ENCODE peak calls at places on chromosome 14, in five cellular contexts. D is heart left ventricle, N is sigmoid colon, Q is mammary epithelial cell, S is tibial nerve. F is an unnamed sample. For H3K36me3 and H3K4me1, the result is how much of the 10 kb centered on the place peaks cover.

GRCh38 chr14:30533126-30533525 is 25.8 kb upstream of the G2E3 start:
- DNase-seq in D (no peak), N (no peak), Q (no peak), S (no peak), F (no peak)

GRCh38 chr14:94921870-94922585 is 152.1 kb upstream of the GSC start:
- DNase-seq in D (no peak), N (no peak), Q (no peak), S (peak), F (no peak)

GRCh38 chr14:25841226-25841625 is 756.6 kb downstream of the NOVA1 start:
- DNase-seq in D (no peak), N (no peak), Q (no peak), S (no peak), F (no peak)

GRCh38 chr14:59362533-59362932 is 102.6 kb downstream of the GPR135 start:
- DNase-seq in D (no peak), N (no peak), Q (peak), S (no peak), F (no peak)

GRCh38 chr14:90115780-90116179 is 54.0 kb downstream of the KCNK13 start:
- DNase-seq in D (no peak), N (no peak), Q (no peak), S (no peak), F (no peak)

GRCh38 chr14:64823305-64823985 is 56.3 kb downstream of the SPTB start:
- DNase-seq in D (peak), N (peak), Q (peak), S (peak), F (peak)

GRCh38 chr14:71803539-71804260 is 128.5 kb upstream of the RGS6 start:
- DNase-seq in D (no peak), N (no peak), Q (peak), S (no peak), F (no peak)

GRCh38 chr14:28609228-28609828 is 157.3 kb upstream of the FOXG1 start:
- DNase-seq in D (no peak), N (no peak), Q (peak), S (peak), F (no peak)

GRCh38 chr14:88016768-88017167 is 11.8 kb downstream of the GPR65 start:
- DNase-seq in D (no peak), N (no peak), Q (no peak), S (no peak), F (no peak)

GRCh38 chr14:64450255-64450654 is 15.0 kb upstream of the AKAP5 start:
- DNase-seq in D (no peak), N (no peak), Q (no peak), S (no peak), F (no peak)

GRCh38 chr14:95156153-95156764 is 1.1 kb downstream of the DICER1 start:
- DNase-seq in D (no peak), N (no peak), Q (peak), S (no peak), F (no peak)

GRCh38 chr14:29037428-29037827 is 270.8 kb downstream of the FOXG1 start:
- DNase-seq in D (no peak), N (no peak), Q (no peak), S (no peak), F (no peak)

GRCh38 chr14:74655597-74656389 is 43.8 kb upstream of the LTBP2 start:
- DNase-seq in D (no peak), N (no peak), Q (peak), S (no peak), F (no peak)

GRCh38 chr14:21308132-21308478 is 28.2 kb downstream of the RPGRIP1 start:
- DNase-seq in D (no peak), N (no peak), Q (no peak), S (no peak), F (no peak)

GRCh38 chr14:61188936-61189808 is 92.0 kb downstream of the TMEM30B start:
- DNase-seq in D (peak), N (peak), Q (no peak), S (peak), F (peak)

GRCh38 chr14:58922211-58922940 is 266.1 kb upstream of the DAAM1 start:
- DNase-seq in D (no peak), N (no peak), Q (no peak), S (no peak), F (no peak)

GRCh38 chr14:105193916-105194782 is 13.0 kb upstream of the NUDT14 start:
- DNase-seq in D (no peak), N (no peak), Q (no peak), S (no peak), F (no peak)

GRCh38 chr14:105195533-105196227 is 14.6 kb upstream of the NUDT14 start:
- DNase-seq in D (no peak), N (no peak), Q (no peak), S (no peak), F (no peak)

GRCh38 chr14:105195051-105195450 is 13.9 kb upstream of the NUDT14 start:
- DNase-seq in D (no peak), N (no peak), Q (no peak), S (no peak), F (no peak)

GRCh38 chr14:105196228-105196960 is 15.3 kb upstream of the NUDT14 start:
- DNase-seq in D (peak), N (no peak), Q (no peak), S (no peak), F (no peak)

GRCh38 chr14:105192866-105193731 is 12.0 kb upstream of the NUDT14 start:
- DNase-seq in D (peak), N (no peak), Q (no peak), S (no peak), F (no peak)
- TF ChIP-seq CTCF in D (no peak), N (no peak), Q (no peak), S (no peak), F (no peak)

GRCh38 chr14:33548606-33549005 is 402.3 kb downstream of the EGLN3 start:
- DNase-seq in D (no peak), N (no peak), Q (no peak), S (no peak), F (no peak)

GRCh38 chr14:33539918-33540357 is 410.9 kb downstream of the EGLN3 start:
- DNase-seq in D (no peak), N (no peak), Q (no peak), S (no peak), F (no peak)

GRCh38 chr14:33545696-33546095 is 405.2 kb downstream of the EGLN3 start:
- DNase-seq in D (no peak), N (no peak), Q (peak), S (no peak), F (no peak)

GRCh38 chr14:33542338-33543290 is 408.3 kb downstream of the EGLN3 start:
- DNase-seq in D (no peak), N (no peak), Q (no peak), S (no peak), F (no peak)
- H3K36me3 ChIP-seq in D (under half), N (under half), Q (under half), S (under half), F (under half)

GRCh38 chr14:101598159-101598558 is 36.9 kb downstream of the DIO3 start:
- DNase-seq in D (no peak), N (no peak), Q (no peak), S (no peak), F (no peak)
- H3K4me1 ChIP-seq in D (under half), N (under half), Q (under half), S (under half), F (under half)

GRCh38 chr14:35303149-35303548 is 11.0 kb downstream of the PSMA6 start:
- DNase-seq in D (no peak), N (no peak), Q (no peak), S (no peak), F (no peak)
- TF ChIP-seq CTCF in D (no peak), N (no peak), Q (no peak), S (no peak), F (no peak)

GRCh38 chr14:67798731-67799130 is 17.7 kb downstream of the ZFYVE26 start:
- DNase-seq in D (no peak), N (no peak), Q (no peak), S (no peak), F (no peak)

GRCh38 chr14:67806228-67806627 is 10.2 kb downstream of the ZFYVE26 start:
- DNase-seq in D (no peak), N (no peak), Q (no peak), S (no peak), F (no peak)

GRCh38 chr14:67800743-67801142 is 15.6 kb downstream of the ZFYVE26 start:
- DNase-seq in D (no peak), N (no peak), Q (no peak), S (no peak), F (no peak)
- H3K36me3 ChIP-seq in D (half or more), N (half or more), Q (under half), S (half or more), F (under half)

GRCh38 chr14:101873401-101873800 is 91.0 kb upstream of the DYNC1H1 start:
- DNase-seq in D (no peak), N (no peak), Q (no peak), S (no peak), F (no peak)

GRCh38 chr14:101874001-101874400 is 90.4 kb upstream of the DYNC1H1 start:
- DNase-seq in D (no peak), N (no peak), Q (no peak), S (no peak), F (no peak)

GRCh38 chr14:101875726-101876268 is 88.6 kb upstream of the DYNC1H1 start:
- DNase-seq in D (no peak), N (no peak), Q (no peak), S (no peak), F (no peak)

GRCh38 chr14:101876539-101876938 is 87.8 kb upstream of the DYNC1H1 start:
- DNase-seq in D (peak), N (peak), Q (no peak), S (peak), F (no peak)

GRCh38 chr14:101875041-101875725 is 89.2 kb upstream of the DYNC1H1 start:
- DNase-seq in D (no peak), N (no peak), Q (no peak), S (no peak), F (no peak)
- H3K4me1 ChIP-seq in D (half or more), N (under half), Q (under half), S (under half), F (under half)

DNA sequence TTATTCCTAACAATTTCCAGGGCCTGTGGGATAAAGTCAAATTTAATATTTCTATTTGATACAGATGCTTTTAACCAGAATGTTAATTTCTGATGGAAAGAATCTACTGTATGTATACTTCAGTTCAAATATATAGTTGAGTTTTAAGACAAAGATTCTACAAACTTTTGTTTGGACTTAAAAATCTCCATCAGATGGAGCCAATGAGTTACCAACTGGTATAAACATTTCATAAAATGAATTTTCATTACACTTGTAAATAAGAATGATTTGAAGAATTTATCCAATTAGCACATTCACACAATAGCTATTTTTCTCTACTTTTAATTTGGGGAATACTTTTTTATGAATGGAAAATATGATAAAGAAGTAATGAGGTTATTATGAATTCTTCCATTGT is 425.2 kb upstream of the MIS18BP1 start:
- DNase-seq in D (no peak), N (no peak), Q (no peak), S (no peak), F (no peak)
- TF ChIP-seq CTCF in D (no peak), N (no peak), Q (no peak), S (no peak), F (no peak)

F was measured in kidney.